ENCODE peak calls at places on chromosomes 11 and 22, in ten cellular contexts. Q is Karpas-422, P is bronchial epithelial cell, L is skeletal muscle cell, J is neural progenitor cell, R is left ventricle myocardium inferior, H is cardiac muscle cell, D is uterus, E is BE2C, S is HFF-Myc. B is an unnamed sample.

GRCh38 chr11:45025716-45026492 is 75.2 kb upstream of the TP53I11 start:
- DNase-seq in Q (peak), P (no peak), L (no peak), J (no peak), R (peak), H (no peak), D (no peak), E (peak), S (no peak), B (no peak)

GRCh38 chr22:44210721-44211120 is 30.0 kb downstream of the PARVG start:
- DNase-seq in Q (no peak), P (no peak), L (no peak), J (no peak), R (no peak), H (no peak), D (no peak), E (no peak), S (no peak), B (no peak)

GRCh38 chr11:110337570-110338193 is 41.3 kb upstream of the RDX start:
- DNase-seq in Q (no peak), P (peak), L (no peak), J (no peak), R (no peak), H (no peak), D (no peak), E (no peak), S (no peak), B (peak)

GRCh38 chr11:2472428-2473186 is 27.8 kb downstream of the KCNQ1 start:
- DNase-seq in Q (no peak), P (no peak), L (no peak), J (no peak), R (no peak), H (no peak), D (no peak), E (no peak), S (no peak), B (peak)

GRCh38 chr22:28917747-28918543 is 34.6 kb downstream of the ZNRF3 start:
- DNase-seq in Q (no peak), P (no peak), L (no peak), J (peak), R (peak), H (peak), D (no peak), E (peak), S (no peak), B (peak)

GRCh38 chr11:67615455-67616430 is 9.0 kb downstream of the NDUFV1 start:
- DNase-seq in Q (peak), P (no peak), L (no peak), J (peak), R (no peak), H (peak), D (no peak), E (peak), S (no peak), B (peak)

GRCh38 chr11:77188323-77188911 is 60.4 kb downstream of the MYO7A start:
- DNase-seq in Q (peak), P (peak), L (no peak), J (peak), R (peak), H (peak), D (peak), E (peak), S (peak), B (peak)

GRCh38 chr11:10414181-10414580 is 40.9 kb upstream of the AMPD3 start:
- DNase-seq in Q (no peak), P (no peak), L (no peak), J (no peak), R (no peak), H (no peak), D (no peak), E (no peak), S (no peak), B (no peak)

GRCh38 chr22:38417252-38418060 is 37.5 kb downstream of the KCNJ4 start:
- DNase-seq in Q (peak), P (no peak), L (no peak), J (no peak), R (no peak), H (no peak), D (no peak), E (no peak), S (no peak), B (peak)

GRCh38 chr22:27129266-27129665 is 471.9 kb downstream of the MIAT start:
- DNase-seq in Q (no peak), P (peak), L (no peak), J (no peak), R (no peak), H (no peak), D (no peak), E (no peak), S (no peak), B (no peak)

GRCh38 chr11:7549681-7550080 is 35.9 kb downstream of the PPFIBP2 start:
- DNase-seq in Q (no peak), P (no peak), L (no peak), J (no peak), R (no peak), H (no peak), D (no peak), E (no peak), S (no peak), B (no peak)

GRCh38 chr11:111461460-111462240 is 50.5 kb downstream of the BTG4 start:
- DNase-seq in Q (no peak), P (no peak), L (no peak), J (no peak), R (no peak), H (no peak), D (no peak), E (no peak), S (no peak), B (no peak)

GRCh38 chr11:108223449-108224149 is 732 bp downstream of the ATM start:
- DNase-seq in Q (peak), P (no peak), L (no peak), J (no peak), R (no peak), H (no peak), D (no peak), E (no peak), S (no peak), B (no peak)

GRCh38 chr11:112248216-112248615 is 12.4 kb downstream of the PLET1 start:
- DNase-seq in Q (no peak), P (peak), L (peak), J (no peak), R (no peak), H (no peak), D (no peak), E (no peak), S (no peak), B (no peak)

GRCh38 chr11:8082391-8083087 is 1.5 kb downstream of the TUB start:
- DNase-seq in Q (no peak), P (no peak), L (no peak), J (peak), R (no peak), H (peak), D (no peak), E (peak), S (peak), B (no peak)

GRCh38 chr11:10600570-10601248 is 32.2 kb upstream of the LYVE1 start:
- DNase-seq in Q (no peak), P (no peak), L (no peak), J (no peak), R (no peak), H (no peak), D (no peak), E (no peak), S (no peak), B (no peak)

GRCh38 chr11:126978911-126979310 is 21.7 kb downstream of the KIRREL3 start:
- DNase-seq in Q (no peak), P (no peak), L (no peak), J (no peak), R (no peak), H (no peak), D (no peak), E (no peak), S (no peak), B (no peak)

GRCh38 chr11:107549253-107549953 is 16.1 kb downstream of the ALKBH8 start:
- DNase-seq in Q (peak), P (peak), L (no peak), J (peak), R (no peak), H (peak), D (no peak), E (peak), S (peak), B (peak)

GRCh38 chr11:114705280-114706024 is 27.1 kb downstream of the NXPE2 start:
- DNase-seq in Q (no peak), P (no peak), L (no peak), J (no peak), R (peak), H (no peak), D (no peak), E (no peak), S (no peak), B (no peak)

GRCh38 chr11:30143098-30143705 is 87.6 kb upstream of the FSHB start:
- DNase-seq in Q (peak), P (peak), L (no peak), J (peak), R (no peak), H (peak), D (no peak), E (no peak), S (peak), B (no peak)

GRCh38 chr22:24410110-24410856 is 17.1 kb upstream of the ADORA2A start:
- DNase-seq in Q (no peak), P (peak), L (no peak), J (no peak), R (no peak), H (no peak), D (no peak), E (no peak), S (no peak), B (no peak)

GRCh38 chr22:21771631-21771976 is 36.0 kb upstream of the YPEL1 start:
- DNase-seq in Q (no peak), P (no peak), L (no peak), J (no peak), R (no peak), H (no peak), D (no peak), E (no peak), S (no peak), B (no peak)

GRCh38 chr11:88175004-88175706 is at the start of gene RAB38:
- DNase-seq in Q (no peak), P (peak), L (no peak), J (peak), R (peak), H (peak), D (peak), E (peak), S (no peak), B (peak)

GRCh38 chr11:57001674-57002401 is 13.1 kb downstream of the OR5AK2 start:
- DNase-seq in Q (peak), P (no peak), L (no peak), J (no peak), R (no peak), H (no peak), D (no peak), E (no peak), S (no peak), B (no peak)

GRCh38 chr11:11964774-11965150 is 43.7 kb downstream of the DKK3 start:
- DNase-seq in Q (no peak), P (no peak), L (no peak), J (no peak), R (no peak), H (no peak), D (no peak), E (no peak), S (no peak), B (no peak)

GRCh38 chr22:11066458-11067285 is 4461.3 kb upstream of the OR11H1 start:
- DNase-seq in Q (peak), P (no peak), L (no peak), J (no peak), R (no peak), H (no peak), D (no peak), E (peak), S (no peak), B (no peak)

GRCh38 chr11:73205666-73206343 is 12.3 kb upstream of the P2RY2 start:
- DNase-seq in Q (no peak), P (no peak), L (no peak), J (no peak), R (no peak), H (no peak), D (no peak), E (no peak), S (no peak), B (peak)

GRCh38 chr22:41922940-41923594 is 3.5 kb downstream of the TNFRSF13C start:
- DNase-seq in Q (peak), P (no peak), L (no peak), J (no peak), R (no peak), H (no peak), D (no peak), E (no peak), S (no peak), B (no peak)
- H3K4me3 ChIP-seq in Q (peak), P (no peak), L (no peak), J (no peak), R (no peak), H (no peak), D (no peak), E (no peak), S (no peak), B (no peak)

DNA sequence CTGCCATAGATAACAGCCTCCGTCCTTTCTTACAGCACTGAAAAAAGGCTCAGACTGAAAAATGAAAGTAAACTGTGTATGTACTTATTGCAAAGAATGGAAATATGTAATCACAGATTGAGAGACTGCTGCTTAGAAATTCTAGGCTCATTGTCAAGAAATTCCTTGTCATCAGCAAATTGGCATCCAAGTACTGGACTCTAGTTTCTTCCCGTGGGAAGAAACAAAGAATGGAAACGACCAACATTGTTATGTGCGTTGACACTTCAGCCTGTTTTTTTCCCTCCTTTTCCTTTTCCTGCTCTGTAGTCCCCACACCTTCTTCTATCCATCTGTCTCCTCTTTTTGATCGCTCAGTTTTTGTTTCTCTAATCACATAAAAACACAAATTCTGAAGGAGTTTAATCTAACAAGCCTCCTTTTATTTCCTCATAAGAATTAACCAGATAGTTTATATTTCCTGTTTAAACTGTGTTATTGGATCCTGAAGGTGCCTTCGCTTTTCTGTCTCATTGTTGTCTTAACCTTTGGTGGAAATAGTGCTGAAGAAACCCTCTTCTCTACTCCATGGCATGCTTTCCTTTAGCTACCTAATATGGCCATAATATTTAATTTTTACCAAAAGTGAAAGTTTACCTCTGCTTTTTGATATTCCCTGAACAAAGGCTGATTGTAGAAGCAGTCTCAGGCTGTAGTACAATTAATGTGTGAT is 20.0 kb upstream of the CASP12 start:
- DNase-seq in Q (no peak), P (peak), L (peak), J (no peak), R (no peak), H (no peak), D (no peak), E (no peak), S (no peak), B (no peak)
- H3K4me3 ChIP-seq in Q (peak), P (peak), L (peak), J (no peak), R (peak), H (no peak), D (peak), E (no peak), S (peak), B (no peak)

GRCh38 chr11:36600155-36600554 is 2.1 kb upstream of the RAG2 start:
- DNase-seq in Q (no peak), P (no peak), L (no peak), J (peak), R (no peak), H (no peak), D (no peak), E (no peak), S (no peak), B (no peak)
- H3K4me3 ChIP-seq in Q (no peak), P (no peak), L (no peak), J (no peak), R (no peak), H (no peak), D (no peak), E (no peak), S (no peak), B (no peak)

DNA sequence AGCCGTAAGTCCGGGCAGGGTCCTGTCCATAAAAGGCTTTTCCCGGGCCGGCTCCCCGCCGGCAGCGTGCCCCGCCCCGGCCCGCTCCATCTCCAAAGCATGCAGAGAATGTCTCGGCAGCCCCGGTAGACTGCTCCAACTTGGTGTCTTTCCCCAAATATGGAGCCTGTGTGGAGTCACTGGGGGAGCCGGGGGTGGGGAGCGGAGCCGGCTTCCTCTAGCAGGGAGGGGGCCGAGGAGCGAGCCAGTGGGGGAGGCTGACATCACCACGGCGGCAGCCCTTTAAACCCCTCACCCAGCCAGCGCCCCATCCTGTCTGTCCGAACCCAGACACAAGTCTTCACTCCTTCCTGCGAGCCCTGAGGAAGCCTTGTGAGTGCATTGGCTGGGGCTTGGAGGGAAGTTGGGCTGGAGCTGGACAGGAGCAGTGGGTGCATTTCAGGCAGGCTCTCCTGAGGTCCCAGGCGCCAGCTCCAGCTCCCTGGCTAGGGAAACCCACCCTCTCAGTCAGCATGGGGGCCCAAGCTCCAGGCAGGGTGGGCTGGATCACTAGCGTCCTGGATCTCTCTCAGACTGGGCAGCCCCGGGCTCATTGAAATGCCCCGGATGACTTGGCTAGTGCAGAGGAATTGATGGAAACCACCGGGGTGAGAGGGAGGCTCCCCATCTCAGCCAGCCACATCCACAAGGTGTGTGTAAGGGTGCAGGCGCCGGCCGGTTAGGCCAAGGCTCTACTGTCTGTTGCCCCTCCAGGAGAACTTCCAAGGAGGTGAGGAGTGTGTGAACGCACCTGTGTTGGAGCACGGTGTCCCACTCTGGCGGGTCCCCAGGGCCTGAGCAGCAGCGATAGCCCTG is at the start of gene TAGLN:
- DNase-seq in Q (no peak), P (peak), L (peak), J (peak), R (peak), H (peak), D (peak), E (no peak), S (no peak), B (peak)
- H3K4me3 ChIP-seq in Q (no peak), P (peak), L (peak), J (peak), R (peak), H (peak), D (peak), E (no peak), S (peak), B (peak)

GRCh38 chr22:32378703-32379272 is 21.1 kb downstream of the RFPL3 start:
- DNase-seq in Q (peak), P (peak), L (no peak), J (peak), R (no peak), H (peak), D (no peak), E (peak), S (no peak), B (peak)
- H3K4me3 ChIP-seq in Q (no peak), P (no peak), L (no peak), J (no peak), R (no peak), H (no peak), D (no peak), E (no peak), S (no peak), B (no peak)

DNA sequence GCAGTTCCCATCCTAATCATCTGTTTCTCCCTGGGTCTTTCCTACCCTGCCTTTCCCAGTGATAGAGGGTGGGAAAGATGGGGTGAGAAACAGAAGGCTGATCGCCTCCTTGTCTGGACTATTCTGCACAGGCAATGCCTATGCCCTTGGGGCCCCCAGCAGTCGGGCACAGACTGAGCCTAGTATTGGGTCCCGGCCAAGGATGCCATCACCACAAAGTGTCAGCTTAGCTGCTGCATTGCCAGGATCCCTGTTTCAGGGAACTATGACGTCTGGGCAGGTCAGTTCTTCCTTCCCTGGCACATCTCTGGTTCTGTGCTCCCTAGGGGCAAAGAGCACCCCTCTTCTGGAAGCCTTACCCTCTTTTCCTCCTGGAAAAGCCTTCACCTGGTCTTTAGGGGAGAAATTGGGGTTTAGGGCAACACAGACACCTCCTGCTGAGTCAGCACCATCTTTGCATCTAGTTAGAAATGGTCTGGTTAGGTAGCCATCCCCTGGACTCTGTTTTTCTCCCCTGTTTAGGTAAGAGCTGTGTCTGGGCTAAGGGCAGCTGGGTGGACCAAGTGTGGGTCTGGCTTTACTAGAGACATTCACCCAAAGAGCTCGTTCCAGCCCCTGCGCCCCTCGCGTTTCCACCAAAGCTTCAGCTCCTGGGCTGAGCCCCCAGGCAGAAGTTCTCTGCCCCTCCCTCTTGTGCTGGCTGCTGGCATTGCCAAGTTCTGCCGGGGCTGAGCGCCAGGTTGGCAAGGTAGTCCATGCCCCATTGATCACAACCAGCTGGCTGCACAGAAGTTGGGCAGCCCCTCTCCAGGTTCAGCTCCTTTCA is 2.0 kb downstream of the ADAMTS8 start:
- DNase-seq in Q (no peak), P (no peak), L (no peak), J (no peak), R (no peak), H (no peak), D (no peak), E (no peak), S (no peak), B (no peak)
- H3K4me3 ChIP-seq in Q (no peak), P (no peak), L (no peak), J (no peak), R (peak), H (no peak), D (no peak), E (no peak), S (no peak), B (no peak)

DNA sequence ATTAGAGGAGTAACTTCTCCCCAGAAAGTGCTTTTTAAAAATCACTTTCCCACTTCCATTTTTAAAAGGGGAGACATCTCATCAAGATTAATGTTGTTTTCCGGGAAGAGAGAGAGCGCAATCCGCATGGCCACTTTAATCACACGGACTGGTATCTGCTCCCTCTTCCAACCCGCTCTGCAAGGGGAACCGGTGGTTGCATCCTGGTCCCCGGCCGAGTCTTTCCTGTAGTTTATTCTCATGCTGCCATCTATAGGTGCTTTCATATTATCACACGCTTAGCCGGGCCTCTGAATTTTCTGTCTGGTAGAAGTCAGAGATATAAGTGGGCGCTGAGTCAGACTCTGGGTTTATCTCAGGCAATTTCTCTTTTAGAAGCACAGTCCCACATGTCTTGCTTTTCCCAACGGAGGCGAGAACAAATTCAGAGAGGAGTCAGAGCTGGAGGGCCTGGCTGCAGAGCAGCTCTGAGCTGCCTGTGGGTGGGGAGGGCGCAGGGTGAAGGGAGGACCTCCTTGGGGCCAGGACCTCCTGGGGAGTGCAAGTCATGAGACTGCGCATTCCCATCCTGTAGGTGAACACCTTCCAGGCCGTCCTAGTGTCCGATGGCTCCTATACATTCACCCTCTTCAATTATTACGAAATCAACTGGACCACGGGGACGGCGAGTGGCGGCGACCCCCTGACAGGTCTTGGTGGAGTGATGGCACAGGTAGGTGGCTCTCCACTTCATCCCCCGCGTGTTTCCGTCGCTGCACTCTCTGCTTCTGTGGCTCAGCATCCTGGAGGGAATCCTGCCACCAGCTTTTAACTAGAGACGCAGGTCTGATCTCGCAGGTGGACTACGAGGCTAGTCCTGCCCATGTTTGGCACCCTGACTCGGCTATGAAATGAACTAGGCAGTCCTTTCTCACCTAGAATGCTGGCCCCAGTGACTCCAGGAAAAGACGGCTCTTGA is 11.7 kb downstream of the TECTA start:
- DNase-seq in Q (peak), P (peak), L (peak), J (peak), R (peak), H (peak), D (peak), E (peak), S (peak), B (peak)
- H3K4me3 ChIP-seq in Q (no peak), P (no peak), L (no peak), J (no peak), R (no peak), H (no peak), D (no peak), E (peak), S (no peak), B (no peak)

B was measured in Caco-2.